ENCODE peak calls at places on chromosomes 2 and 18, in six cellular contexts. B, F, D, N, O and L are unnamed samples.

GRCh38 chr2:181500201-181500600 is 43.0 kb downstream of the ITGA4 start:
- DNase-seq in B (no peak), F (no peak), D (no peak), N (no peak), O (no peak), L (no peak)

GRCh38 chr18:10164241-10165160 is 250.7 kb downstream of the VAPA start:
- DNase-seq in B (no peak), F (no peak), D (no peak), N (peak; percentile 40), O (no peak), L (no peak)

GRCh38 chr2:195117036-195117435 is 540.0 kb upstream of the SLC39A10 start:
- DNase-seq in B (no peak), F (no peak), D (no peak), N (no peak), O (no peak), L (no peak)

GRCh38 chr2:98524168-98524567 is 79.5 kb downstream of the INPP4A start:
- DNase-seq in B (no peak), F (no peak), D (no peak), N (no peak), O (no peak), L (no peak)

GRCh38 chr2:231371430-231372054 is 24.0 kb upstream of the B3GNT7 start:
- DNase-seq in B (no peak), F (no peak), D (no peak), N (no peak), O (no peak), L (no peak)

GRCh38 chr18:56709463-56709862 is 58.3 kb downstream of the WDR7 start:
- DNase-seq in B (peak; percentile 56), F (peak; percentile 69), D (peak; percentile 77), N (no peak), O (no peak), L (no peak)

GRCh38 chr18:68431922-68432198 is 283.0 kb downstream of the TMX3 start:
- DNase-seq in B (no peak), F (no peak), D (no peak), N (no peak), O (no peak), L (no peak)

GRCh38 chr2:43402452-43402937 is 176.1 kb upstream of the ZFP36L2 start:
- DNase-seq in B (no peak), F (no peak), D (no peak), N (no peak), O (no peak), L (no peak)

GRCh38 chr2:198596985-198597384 is 792.6 kb downstream of the PLCL1 start:
- DNase-seq in B (no peak), F (no peak), D (no peak), N (no peak), O (no peak), L (no peak)

GRCh38 chr2:231579560-231579959 is 13.1 kb upstream of the TEX44 start:
- DNase-seq in B (no peak), F (no peak), D (no peak), N (no peak), O (no peak), L (no peak)

GRCh38 chr2:111247491-111247890 is 126.8 kb downstream of the BCL2L11 start:
- DNase-seq in B (no peak), F (no peak), D (no peak), N (no peak), O (no peak), L (no peak)

GRCh38 chr2:134260726-134261125 is 6.9 kb downstream of the MGAT5 start:
- DNase-seq in B (peak; percentile 19), F (no peak), D (peak; percentile 99), N (no peak), O (no peak), L (no peak)

GRCh38 chr2:110116033-110116710 is 550 bp upstream of the MALL start:
- DNase-seq in B (peak; percentile 50), F (peak; percentile 56), D (peak; percentile 89), N (no peak), O (no peak), L (no peak)

GRCh38 chr18:31500161-31500688 is 2.2 kb downstream of the DSG2 start:
- DNase-seq in B (no peak), F (no peak), D (no peak), N (no peak), O (no peak), L (no peak)

GRCh38 chr18:80044072-80044471 is 9.8 kb downstream of the RBFA start:
- DNase-seq in B (no peak), F (no peak), D (no peak), N (no peak), O (no peak), L (no peak)

GRCh38 chr2:40240067-40240466 is 211.8 kb downstream of the SLC8A1 start:
- DNase-seq in B (peak; percentile 25), F (no peak), D (peak; percentile 96), N (peak; percentile 51), O (peak; percentile 86), L (no peak)

GRCh38 chr2:211216221-211216620 is 659.8 kb downstream of the CPS1 start:
- DNase-seq in B (no peak), F (no peak), D (peak; percentile 14), N (no peak), O (no peak), L (no peak)

DNA sequence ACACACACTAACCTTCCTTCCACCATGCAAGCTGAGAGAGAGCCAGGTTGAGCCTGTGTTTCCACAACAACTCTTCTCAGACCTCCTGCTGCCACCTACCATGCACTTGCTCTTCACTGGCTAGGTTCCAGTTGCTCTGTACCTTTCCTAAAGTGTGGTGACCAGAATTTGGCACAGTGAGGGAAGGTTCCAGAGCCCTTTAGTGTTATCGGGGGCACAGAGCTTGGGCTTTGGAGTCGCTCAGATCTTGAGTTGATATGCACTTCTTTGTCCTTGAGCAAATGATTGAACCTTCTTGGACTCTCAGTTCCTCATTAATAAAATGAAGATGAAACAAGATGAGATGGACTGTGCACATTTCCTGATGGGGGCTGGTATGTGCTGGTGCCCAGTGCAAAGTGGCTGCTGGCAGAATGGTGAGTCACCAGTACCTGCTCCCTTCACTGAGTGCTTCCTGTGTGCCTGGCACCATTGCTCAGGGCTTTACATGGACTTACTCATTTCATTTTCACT is 47.1 kb downstream of the NEDD4L start:
- DNase-seq in B (no peak), F (peak; percentile 4), D (no peak), N (peak; percentile 56), O (no peak), L (no peak)
- TF ChIP-seq CTCF in B (no peak), F (no peak), D (no peak), N (no peak), O (no peak), L (no peak)

DNA sequence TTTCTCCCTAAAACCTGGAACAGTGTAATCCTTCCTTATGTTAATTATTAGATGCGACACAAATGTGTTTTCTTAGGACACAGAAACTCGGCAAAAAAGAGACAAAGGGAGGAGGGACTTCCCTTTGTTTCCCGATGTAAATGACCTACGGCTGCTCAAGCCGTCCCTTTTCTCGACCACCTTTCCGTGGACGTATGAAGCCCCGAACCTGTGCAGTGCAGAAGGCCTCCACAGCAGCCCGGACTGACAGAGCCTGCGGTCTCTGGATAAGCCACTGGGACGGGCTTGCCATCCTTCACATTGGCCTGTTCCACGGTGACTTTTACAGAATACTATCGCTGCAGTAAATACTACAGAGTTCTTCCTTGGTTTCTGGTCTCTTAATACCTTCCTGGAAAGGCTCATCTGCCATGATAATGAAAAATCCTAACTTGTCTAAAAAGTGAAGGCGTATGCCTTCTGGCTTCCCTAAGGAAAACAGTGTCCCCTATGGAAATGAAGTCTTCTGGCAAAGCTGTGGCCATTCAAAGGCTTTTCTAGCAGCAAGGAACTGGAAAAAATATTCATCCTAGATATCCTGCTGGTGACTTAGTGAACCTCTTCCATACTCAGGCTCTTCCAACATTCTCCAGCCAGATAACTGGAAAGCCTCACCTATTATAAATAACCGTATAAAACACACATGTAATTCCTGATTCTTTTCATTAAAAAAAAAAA is 84.9 kb downstream of the RBMS1 start:
- DNase-seq in B (peak; percentile 33), F (no peak), D (peak; percentile 51), N (no peak), O (no peak), L (no peak)
- H3K4me3 ChIP-seq in B (peak overlapping the region; percentile 26), F (no peak overlapping the region), D (peak overlapping the region; percentile 58), N (no peak overlapping the region), O (peak overlapping the region; percentile 95), L (no peak overlapping the region)

DNA sequence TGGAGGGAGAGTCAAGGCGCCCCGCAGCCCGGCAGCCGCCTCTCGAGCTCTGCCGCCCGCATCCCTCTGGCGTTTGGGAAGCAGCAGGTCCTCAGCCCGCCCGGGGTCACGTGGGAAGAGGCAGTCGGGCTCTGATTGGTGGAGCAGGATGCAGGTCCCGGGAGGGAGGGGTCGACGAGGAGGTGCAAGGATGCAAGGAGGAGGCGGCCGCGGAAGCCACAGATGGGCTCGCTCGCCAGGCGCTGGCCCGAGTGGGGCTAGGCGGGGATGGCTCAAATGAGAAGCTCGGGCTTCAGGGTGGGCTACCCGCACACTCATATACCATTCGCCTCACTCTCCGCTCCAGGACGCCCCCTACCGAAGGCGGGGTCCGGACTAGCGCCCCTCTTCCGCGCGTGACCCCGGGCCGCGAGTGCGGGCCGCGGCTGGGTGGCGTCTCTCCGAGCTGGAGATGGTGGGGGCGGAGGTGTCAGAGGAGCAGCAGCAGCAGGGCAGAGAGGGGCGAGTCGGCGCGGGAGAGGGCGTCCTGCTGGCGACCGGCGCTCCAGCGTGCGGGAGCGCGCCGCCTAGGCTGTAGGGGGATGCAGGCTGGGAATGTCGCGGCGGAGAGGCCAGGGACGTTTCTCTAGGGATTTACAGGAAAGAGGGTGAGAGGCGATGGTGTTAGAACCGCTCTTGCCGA is at the start of gene TMEFF2:
- DNase-seq in B (peak; percentile 76), F (no peak), D (peak; percentile 82), N (peak; percentile 26), O (peak; percentile 57), L (peak; percentile 52)
- TF ChIP-seq CTCF in B (peak; percentile 36), F (no peak), D (peak; percentile 30), N (no peak), O (no peak), L (no peak)

GRCh38 chr2:168494190-168494711 is 38.2 kb downstream of the CERS6 start:
- DNase-seq in B (peak; percentile 40), F (peak; percentile 13), D (no peak), N (no peak), O (no peak), L (no peak)

GRCh38 chr2:168486440-168486839 is 30.4 kb downstream of the CERS6 start:
- DNase-seq in B (no peak), F (no peak), D (no peak), N (no peak), O (no peak), L (no peak)

GRCh38 chr2:168490015-168490874 is 34.2 kb downstream of the CERS6 start:
- DNase-seq in B (peak; percentile 44), F (no peak), D (no peak), N (no peak), O (no peak), L (no peak)

GRCh38 chr2:168495524-168495923 is 39.5 kb downstream of the CERS6 start:
- DNase-seq in B (no peak), F (no peak), D (no peak), N (no peak), O (no peak), L (no peak)

DNA sequence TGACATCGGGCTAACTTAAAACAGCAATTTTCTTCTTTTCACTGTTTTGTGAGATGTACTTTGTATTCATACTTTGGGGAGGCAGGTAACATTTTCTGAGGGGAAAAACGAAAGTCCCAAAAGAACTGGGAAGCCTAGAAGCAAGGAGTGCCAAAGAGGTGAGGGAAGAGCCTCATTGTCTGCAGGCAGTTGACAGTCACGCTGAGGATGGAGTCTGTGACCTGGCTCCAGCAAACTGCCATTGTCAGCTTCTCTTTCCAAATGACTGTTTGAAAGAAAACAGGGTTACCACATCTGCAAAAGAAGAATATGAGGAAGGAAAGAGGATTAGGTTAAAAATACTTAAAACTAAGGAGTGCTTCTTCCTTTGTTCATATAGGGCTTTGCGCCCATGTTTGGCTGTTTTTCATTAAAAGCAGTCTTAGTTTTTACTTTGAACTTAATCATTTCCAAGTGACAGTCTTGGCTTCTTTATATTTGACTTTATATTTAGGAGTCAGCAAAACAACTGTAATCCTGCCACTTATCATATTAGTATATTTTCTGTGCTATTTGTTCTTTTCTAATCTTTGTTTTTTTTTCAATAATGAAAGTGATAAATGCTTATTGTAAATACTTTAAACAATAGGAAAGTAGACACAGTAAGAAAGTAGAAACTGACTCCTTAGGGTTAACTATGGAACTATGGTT is 35.0 kb downstream of the CERS6 start:
- DNase-seq in B (no peak), F (no peak), D (no peak), N (no peak), O (no peak), L (no peak)
- H3K4me3 ChIP-seq in B (no peak overlapping the region), F (no peak overlapping the region), D (no peak overlapping the region), N (no peak overlapping the region), O (no peak overlapping the region), L (no peak overlapping the region)